ENCODE peak calls at places on chromosomes 4 and X, in four cellular contexts. V is IMR-90, L is adrenal gland, K is stomach. I is an unnamed sample.

GRCh38 chr4:69760455-69760854 is at the start of gene SULT1B1:
- DNase-seq in V (peak), K (peak), L (no peak), I (no peak)

GRCh38 chr4:70624226-70624793 is 4.2 kb upstream of the ENAM start:
- DNase-seq in L (no peak), V (no peak), K (no peak), I (no peak)

GRCh38 chrX:20212486-20213089 is 54.1 kb downstream of the RPS6KA3 start:
- DNase-seq in L (no peak), V (no peak), K (no peak), I (no peak)

GRCh38 chr4:79141530-79141929 is 184.3 kb downstream of the NAA11 start:
- DNase-seq in K (no peak), L (no peak), V (peak), I (peak)

GRCh38 chr4:13980317-13980716 is 352.8 kb upstream of the BOD1L1 start:
- DNase-seq in L (no peak), V (peak), K (no peak), I (no peak)

GRCh38 chrX:110286126-110286525 is 31.8 kb downstream of the AMMECR1 start:
- DNase-seq in K (no peak), V (peak), L (no peak), I (peak)

GRCh38 chr4:39470402-39470801 is 11.5 kb downstream of the LIAS start:
- DNase-seq in V (no peak), K (no peak), L (no peak), I (no peak)

GRCh38 chr4:52545099-52546069 is 113.7 kb downstream of the USP46 start:
- DNase-seq in L (peak), K (peak), V (peak), I (peak)

GRCh38 chrX:41382699-41383645 is 49.0 kb downstream of the DDX3X start:
- DNase-seq in V (peak), K (no peak), L (no peak), I (peak)

GRCh38 chr4:159015862-159016261 is 87.0 kb upstream of the RAPGEF2 start:
- DNase-seq in V (peak), L (no peak), K (no peak), I (peak)

GRCh38 chr4:188328966-188329365 is 189.7 kb downstream of the TRIML1 start:
- DNase-seq in L (no peak), K (no peak), V (no peak), I (no peak)

GRCh38 chr4:176883681-176884418 is 91.1 kb upstream of the VEGFC start:
- DNase-seq in L (no peak), V (peak), K (no peak), I (no peak)

GRCh38 chrX:154021131-154021611 is 1.5 kb upstream of the IRAK1 start:
- DNase-seq in K (no peak), L (peak), V (peak), I (peak)

GRCh38 chrX:137052641-137053235 is 18.9 kb upstream of the GPR101 start:
- DNase-seq in K (no peak), L (no peak), V (no peak), I (no peak)

GRCh38 chr4:2852481-2852881 is 8.8 kb downstream of the ADD1 start:
- DNase-seq in L (no peak), V (no peak), K (no peak), I (peak)

GRCh38 chr4:156775803-156776202 is 195.8 kb downstream of the PDGFC start:
- DNase-seq in L (no peak), V (no peak), K (no peak), I (no peak)

GRCh38 chr4:82644731-82645126 is 82.9 kb upstream of the TMEM150C start:
- DNase-seq in V (no peak), L (no peak), K (no peak), I (no peak)

DNA sequence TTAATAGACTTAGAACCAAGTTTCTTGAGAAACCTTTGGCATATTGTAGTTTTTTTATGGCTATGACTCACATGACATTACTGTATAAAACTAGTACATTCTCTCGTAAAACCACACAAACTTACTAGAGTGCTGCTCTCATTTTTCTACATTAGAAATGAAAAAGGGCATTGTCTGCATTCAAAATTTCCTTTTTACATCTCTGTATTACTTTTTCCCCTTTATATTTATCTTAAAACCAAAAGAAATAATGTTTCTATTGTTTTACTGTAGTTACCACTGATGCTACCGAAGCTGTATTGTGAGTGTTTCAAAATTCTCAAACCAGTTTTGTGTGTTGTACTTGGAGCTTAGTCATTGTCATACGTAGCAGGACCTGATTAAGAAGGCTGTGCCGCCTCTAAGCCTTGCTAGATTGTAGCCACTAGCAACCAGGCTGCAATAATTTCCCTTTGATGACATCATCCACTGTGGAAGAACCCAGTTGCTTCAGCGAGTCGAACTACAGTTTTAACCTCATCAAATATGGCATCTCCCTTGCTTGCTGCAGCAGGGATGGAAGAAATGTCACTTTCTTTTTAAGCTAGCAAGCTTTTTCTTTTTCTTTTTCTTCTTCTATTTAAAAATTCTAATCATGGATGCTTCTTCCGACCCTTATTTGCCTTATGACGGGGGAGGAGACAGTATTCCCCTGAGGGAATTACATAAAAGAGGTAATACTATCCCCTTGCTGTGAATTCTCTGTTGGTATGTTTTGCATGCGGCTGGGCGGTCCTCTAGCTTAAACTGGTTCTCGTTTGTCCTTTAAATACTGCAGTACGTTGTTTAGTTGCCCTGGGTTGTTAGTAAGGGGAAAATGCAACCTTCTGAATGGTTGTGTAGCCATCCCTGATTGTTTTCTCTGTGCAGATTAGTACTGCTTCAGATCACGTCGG is 39.6 kb downstream of the CLCN3 start:
- DNase-seq in V (peak), L (peak), K (peak), I (peak)
- TF ChIP-seq POLR2A in V (peak), L (no peak), K (no peak), I (peak)

GRCh38 chrX:103215037-103215767 is at the start of gene BEX4:
- DNase-seq in L (peak), K (peak), V (peak), I (peak)
- TF ChIP-seq POLR2A in L (peak), K (peak), V (no peak), I (peak)

GRCh38 chrX:56783996-56784620 is 55.1 kb downstream of the NBDY start:
- DNase-seq in L (no peak), V (no peak), K (no peak), I (no peak)

GRCh38 chrX:56783450-56783831 is 54.4 kb downstream of the NBDY start:
- DNase-seq in V (peak), K (peak), L (no peak), I (peak)

GRCh38 chrX:56784666-56785065 is 55.6 kb downstream of the NBDY start:
- DNase-seq in L (no peak), K (no peak), V (no peak), I (no peak)

GRCh38 chrX:56782362-56782761 is 53.3 kb downstream of the NBDY start:
- DNase-seq in K (no peak), L (no peak), V (no peak), I (no peak)

DNA sequence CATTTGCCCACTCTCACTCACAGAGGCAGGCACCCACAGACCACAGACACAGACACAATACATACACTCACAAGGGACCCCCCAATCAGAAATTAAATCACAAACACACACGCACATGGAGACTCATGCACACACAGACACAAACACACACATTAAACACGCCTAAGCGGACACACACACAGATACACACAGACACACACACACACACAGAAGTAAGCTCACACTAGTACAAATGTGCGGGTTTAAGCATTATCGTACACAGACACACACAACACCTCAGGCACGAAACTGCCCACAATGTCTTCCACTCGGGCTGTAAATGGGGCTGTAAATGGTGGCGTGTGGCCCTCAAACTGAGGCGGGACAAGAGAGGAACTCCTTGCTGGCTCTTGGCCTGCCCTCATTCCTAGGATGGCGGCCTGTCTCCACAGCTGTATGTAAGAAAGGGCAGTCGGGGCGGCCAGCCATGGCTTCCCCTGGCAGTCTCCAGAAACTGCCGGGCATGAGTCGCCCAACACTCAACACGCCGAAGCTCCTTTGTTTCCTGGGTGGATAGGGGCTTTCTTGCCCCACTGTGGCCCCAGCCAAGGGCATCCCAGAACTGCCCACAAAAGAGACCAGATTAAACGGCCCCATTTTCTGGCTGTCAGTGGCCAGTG is 53.9 kb downstream of the NBDY start:
- DNase-seq in L (no peak), K (no peak), V (no peak), I (no peak)
- TF ChIP-seq POLR2A in L (no peak), K (no peak), V (no peak), I (no peak)

DNA sequence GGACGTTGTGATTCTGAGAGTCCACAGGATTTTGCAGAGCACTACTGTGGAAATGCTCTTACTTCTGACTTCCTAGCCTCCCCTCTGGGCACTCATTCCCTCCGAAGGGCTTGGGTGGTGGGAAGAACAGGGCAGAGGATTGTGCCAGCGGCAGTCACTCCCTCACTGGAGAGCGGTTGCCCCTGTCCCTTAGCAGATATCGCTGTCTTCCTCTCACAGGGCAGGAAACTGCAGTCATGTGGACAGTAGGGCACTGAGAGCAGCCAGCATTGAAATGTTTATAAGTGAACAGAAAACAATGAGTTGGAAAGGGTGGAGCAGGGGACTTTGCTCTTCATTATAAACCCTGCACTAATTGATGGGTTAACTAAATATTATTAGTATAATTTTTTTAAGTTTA is 24.7 kb upstream of the SGMS2 start:
- DNase-seq in V (no peak), L (no peak), K (no peak), I (no peak)
- TF ChIP-seq POLR2A in V (no peak), L (no peak), K (no peak), I (no peak)

DNA sequence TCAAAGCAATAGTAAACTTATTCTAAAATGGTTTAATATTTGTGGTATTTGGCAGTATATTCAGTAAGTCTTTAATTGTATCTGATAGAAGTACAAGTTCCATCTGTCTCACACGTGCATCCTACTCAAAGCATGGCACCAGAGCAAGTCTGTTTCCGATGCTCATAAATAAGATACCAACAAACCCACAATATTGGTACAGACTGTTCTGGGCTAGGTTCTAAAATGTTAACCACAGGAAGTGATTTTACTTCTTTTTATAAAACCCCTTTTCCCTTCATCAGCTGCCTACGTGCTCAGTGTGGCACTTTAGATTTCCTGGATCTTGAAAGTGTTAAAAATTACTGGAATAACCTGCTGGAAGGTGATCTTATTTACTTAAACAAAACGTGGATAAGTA is 165.1 kb downstream of the CFAP299 start:
- DNase-seq in K (no peak), V (no peak), L (no peak), I (no peak)
- TF ChIP-seq POLR2A in K (no peak), V (no peak), L (no peak), I (no peak)

GRCh38 chr4:64682481-64682880 is 273.2 kb upstream of the TECRL start:
- DNase-seq in K (no peak), L (no peak), V (no peak), I (no peak)

DNA sequence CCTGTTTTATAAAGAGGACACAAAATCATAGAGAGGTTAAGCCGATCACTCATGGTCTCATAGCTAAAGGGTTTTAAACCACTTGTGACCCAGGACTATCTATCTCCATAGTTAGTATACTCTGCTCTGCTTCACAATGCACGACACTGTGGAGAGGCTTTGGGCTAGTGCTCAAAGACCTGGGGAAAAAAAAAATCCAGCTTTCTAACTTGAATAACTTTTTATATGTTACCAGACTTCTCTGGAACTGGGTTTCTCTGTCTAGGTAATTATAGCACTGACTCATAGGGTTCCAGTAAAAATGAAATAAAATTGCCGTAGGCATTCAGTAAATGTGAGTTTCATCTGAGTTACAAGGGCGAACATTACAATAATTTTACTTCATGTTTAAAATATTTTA is 273.7 kb upstream of the TECRL start:
- DNase-seq in K (no peak), L (no peak), V (no peak), I (no peak)
- TF ChIP-seq POLR2A in K (no peak), L (no peak), V (no peak), I (no peak)

GRCh38 chr4:105708376-105709080 is at the start of the genes GSTCD and INTS12:
- DNase-seq in L (peak), V (peak), K (peak), I (peak)
- TF ChIP-seq POLR2A in L (peak), V (peak), K (no peak), I (peak)

I was measured in erythroblast.